ENCODE peak calls at places on chromosomes 2 and 18, in four cellular contexts. Q is astrocyte, M is dorsolateral prefrontal cortex, H is cardiac muscle cell. P is an unnamed sample.

GRCh38 chr18:36265035-36265434 is 32.5 kb upstream of the FHOD3 start:
- DNase-seq in Q (peak; percentile 52), M (no peak), H (peak; percentile 78), P (peak; percentile 81)

GRCh38 chr2:155372969-155373368 is 674.5 kb downstream of the KCNJ3 start:
- DNase-seq in Q (peak; percentile 1), H (peak; percentile 29), M (no peak), P (peak; percentile 33)

GRCh38 chr2:218465987-218466633 is 47.2 kb downstream of the VIL1 start:
- DNase-seq in M (no peak), H (peak; percentile 56), Q (peak; percentile 8), P (peak; percentile 66)

GRCh38 chr2:233468047-233468745 is 98.4 kb downstream of the USP40 start:
- DNase-seq in H (no peak), M (no peak), Q (no peak), P (no peak)

GRCh38 chr18:70195852-70196434 is 9.5 kb downstream of the RTTN start:
- DNase-seq in H (peak; percentile 75), M (peak; percentile 28), Q (peak; percentile 27), P (peak; percentile 78)

GRCh38 chr2:238166391-238167343 is 7.9 kb downstream of the ERFE start:
- DNase-seq in Q (no peak), M (no peak), H (no peak), P (no peak)

GRCh38 chr2:31243053-31243452 is 9.1 kb downstream of the EHD3 start:
- DNase-seq in Q (no peak), H (no peak), M (no peak), P (no peak)

GRCh38 chr2:136067465-136067864 is 50.5 kb downstream of the CXCR4 start:
- DNase-seq in Q (no peak), M (no peak), H (no peak), P (no peak)

GRCh38 chr18:39701839-39702238 is 2136.2 kb upstream of the CELF4 start:
- DNase-seq in H (peak; percentile 18), Q (peak; percentile 51), M (no peak), P (no peak)

GRCh38 chr2:26001743-26002341 is 19.5 kb upstream of the KIF3C start:
- DNase-seq in H (peak; percentile 77), Q (no peak), M (peak; percentile 86), P (peak; percentile 91)

GRCh38 chr2:214436470-214436869 is 25.6 kb downstream of the VWC2L start:
- DNase-seq in H (no peak), Q (no peak), M (no peak), P (no peak)

GRCh38 chr2:237590272-237591020 is at the start of gene RAB17:
- DNase-seq in M (no peak), H (peak; percentile 54), Q (peak; percentile 42), P (peak; percentile 67)

GRCh38 chr2:74893332-74893731 is 59.4 kb downstream of the HK2 start:
- DNase-seq in Q (peak; percentile 82), H (peak; percentile 83), M (no peak), P (peak; percentile 87)

GRCh38 chr2:215680605-215681598 is 245.0 kb upstream of the FN1 start:
- DNase-seq in H (peak; percentile 91), M (no peak), Q (peak; percentile 100), P (peak; percentile 94)

GRCh38 chr2:36427790-36428243 is 72.2 kb downstream of the CRIM1 start:
- DNase-seq in Q (peak; percentile 51), H (no peak), M (no peak), P (no peak)

GRCh38 chr18:62897153-62897552 is 181.8 kb downstream of the PHLPP1 start:
- DNase-seq in H (peak; percentile 23), Q (peak; percentile 55), M (no peak), P (peak; percentile 40)

GRCh38 chr2:75157435-75157834 is 41.9 kb downstream of the TACR1 start:
- DNase-seq in H (no peak), Q (no peak), M (no peak), P (no peak)

GRCh38 chr2:187264612-187265011 is 183.4 kb downstream of the CALCRL start:
- DNase-seq in H (peak; percentile 24), M (no peak), Q (no peak), P (no peak)

GRCh38 chr2:48268671-48269070 is 261.3 kb upstream of the STON1 start:
- DNase-seq in Q (no peak), M (no peak), H (no peak), P (no peak)

GRCh38 chr2:128284037-128284441 is 34.6 kb downstream of the HS6ST1 start:
- DNase-seq in Q (no peak), M (no peak), H (no peak), P (no peak)

GRCh38 chr2:61439241-61440002 is 31.5 kb downstream of the USP34 start:
- DNase-seq in Q (no peak), H (no peak), M (no peak), P (no peak)

GRCh38 chr18:11506871-11507270 is 102.5 kb upstream of the SLC35G4 start:
- DNase-seq in M (no peak), Q (peak; percentile 54), H (no peak), P (peak; percentile 19)

GRCh38 chr2:104938226-104938941 is 84.5 kb downstream of the POU3F3 start:
- DNase-seq in M (no peak), H (no peak), Q (no peak), P (no peak)

GRCh38 chr2:175853110-175853509 is 149.0 kb downstream of the LNPK start:
- DNase-seq in M (no peak), H (no peak), Q (no peak), P (no peak)

GRCh38 chr2:203650860-203651613 is 55.4 kb upstream of the CD28 start:
- DNase-seq in H (peak; percentile 80), M (no peak), Q (peak; percentile 52), P (peak; percentile 81)

GRCh38 chr2:60707750-60708371 is 48.2 kb upstream of the PAPOLG start:
- DNase-seq in H (peak; percentile 55), M (no peak), Q (peak; percentile 7), P (peak; percentile 59)

GRCh38 chr2:102632380-102633175 is 13.2 kb downstream of the SLC9A2 start:
- DNase-seq in H (no peak), Q (no peak), M (no peak), P (no peak)

GRCh38 chr2:20666364-20667150 is at the start of gene GDF7:
- DNase-seq in H (no peak), M (no peak), Q (no peak), P (peak; percentile 6)

GRCh38 chr2:219452361-219453317 is 18.0 kb downstream of the SPEG start:
- DNase-seq in M (no peak), Q (peak; percentile 97), H (peak; percentile 96), P (peak; percentile 97)

GRCh38 chr2:40034198-40034597 is 255.1 kb upstream of the THUMPD2 start:
- DNase-seq in H (peak; percentile 60), M (no peak), Q (peak; percentile 82), P (peak; percentile 70)

GRCh38 chr2:11159574-11160170 is 4.4 kb downstream of the SLC66A3 start:
- DNase-seq in H (no peak), Q (no peak), M (no peak), P (no peak)
- TF ChIP-seq CTCF in H (no peak), Q (no peak), M (no peak), P (no peak)

GRCh38 chr2:153101187-153101586 is 377.4 kb downstream of the RPRM start:
- DNase-seq in Q (peak; percentile 3), H (no peak), M (no peak), P (no peak)

GRCh38 chr2:153110477-153110876 is 368.1 kb downstream of the RPRM start:
- DNase-seq in Q (no peak), M (no peak), H (no peak), P (no peak)

GRCh38 chr2:153109793-153110192 is 368.8 kb downstream of the RPRM start:
- DNase-seq in M (no peak), H (no peak), Q (no peak), P (no peak)

GRCh38 chr2:153106802-153107477 is 371.6 kb downstream of the RPRM start:
- DNase-seq in H (no peak), M (no peak), Q (no peak), P (no peak)

GRCh38 chr2:153105829-153106578 is 372.6 kb downstream of the RPRM start:
- DNase-seq in M (no peak), Q (peak; percentile 1), H (no peak), P (no peak)
- H3K4me3 ChIP-seq in M (no peak overlapping the region), Q (no peak overlapping the region), H (no peak overlapping the region), P (no peak overlapping the region)

DNA sequence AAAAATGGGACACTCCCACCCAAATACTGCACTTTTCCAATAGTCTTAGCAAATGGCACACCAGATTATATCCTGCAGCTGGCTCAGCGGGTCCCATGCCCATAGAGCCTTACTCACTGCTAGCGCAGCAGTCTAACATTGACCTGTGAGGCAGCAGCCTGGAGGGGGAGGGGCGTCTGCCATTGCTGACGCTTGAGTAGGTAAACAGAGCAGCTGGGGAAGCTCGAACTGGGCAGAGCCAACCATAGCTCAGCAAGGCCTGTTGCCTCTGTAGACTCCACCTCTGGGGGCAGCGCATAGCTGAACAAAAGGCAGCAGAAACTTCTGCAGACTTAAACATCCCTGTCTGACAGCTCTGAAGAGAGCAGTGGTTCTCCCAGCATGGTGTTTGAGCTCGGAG is 110.4 kb downstream of the CTIF start:
- DNase-seq in H (no peak), M (no peak), Q (no peak), P (no peak)
- TF ChIP-seq CTCF in H (no peak), M (no peak), Q (no peak), P (no peak)

GRCh38 chr2:240993446-240994160 is 4.8 kb upstream of the SNED1 start:
- DNase-seq in H (no peak), M (no peak), Q (no peak), P (no peak)
- H3K4me3 ChIP-seq in H (no peak overlapping the region), M (no peak overlapping the region), Q (no peak overlapping the region), P (no peak overlapping the region)

GRCh38 chr18:2994603-2995432 is 18.1 kb downstream of the LPIN2 start:
- DNase-seq in Q (no peak), H (no peak), M (no peak), P (no peak)
- TF ChIP-seq CTCF in Q (no peak), H (peak; percentile 12), M (no peak), P (no peak)

GRCh38 chr2:27464443-27464842 is 22.3 kb downstream of the KRTCAP3 start:
- DNase-seq in Q (no peak), H (no peak), M (no peak), P (no peak)

GRCh38 chr2:27461118-27461517 is 18.9 kb downstream of the KRTCAP3 start:
- DNase-seq in Q (no peak), H (no peak), M (peak; percentile 82), P (no peak)
- H3K4me3 ChIP-seq in Q (no peak overlapping the region), H (no peak overlapping the region), M (no peak overlapping the region), P (no peak overlapping the region)

P was measured in fibroblast of the aortic adventitia.